ENCODE peak calls at places on chromosome 11, in five cellular contexts. One of them, this sample, is unnamed.

GRCh38 chr11:124928942-124929663 is 6.7 kb downstream of the HEPACAM start:
- DNase-seq in GM12878: no peak
- DNase-seq in PC-3: no peak
- DNase-seq in endothelial cell of umbilical vein: no peak
- DNase-seq in K562: no peak
- DNase-seq in this sample: no peak

GRCh38 chr11:16857186-16857585 is 118.7 kb downstream of the C11orf58 start:
- DNase-seq in PC-3: no peak
- DNase-seq in endothelial cell of umbilical vein: no peak
- DNase-seq in GM12878: no peak
- DNase-seq in K562: peak
- DNase-seq in this sample: no peak

GRCh38 chr11:26839911-26840705 is 118.2 kb upstream of the SLC5A12 start:
- DNase-seq in endothelial cell of umbilical vein: no peak
- DNase-seq in GM12878: no peak
- DNase-seq in K562: no peak
- DNase-seq in PC-3: no peak
- DNase-seq in this sample: no peak

GRCh38 chr11:34646431-34646830 is 25.5 kb downstream of the EHF start:
- DNase-seq in PC-3: no peak
- DNase-seq in K562: no peak
- DNase-seq in endothelial cell of umbilical vein: no peak
- DNase-seq in GM12878: no peak
- DNase-seq in this sample: no peak

GRCh38 chr11:10654211-10655150 is 39.1 kb downstream of the IRAG1 start:
- DNase-seq in GM12878: peak
- DNase-seq in endothelial cell of umbilical vein: peak
- DNase-seq in PC-3: peak
- DNase-seq in K562: peak
- DNase-seq in this sample: peak

GRCh38 chr11:95231881-95232605 is 1.0 kb upstream of the SESN3 start:
- DNase-seq in K562: no peak
- DNase-seq in endothelial cell of umbilical vein: peak
- DNase-seq in PC-3: no peak
- DNase-seq in GM12878: no peak
- DNase-seq in this sample: no peak

GRCh38 chr11:14503023-14503422 is 3.4 kb upstream of the COPB1 start:
- DNase-seq in PC-3: no peak
- DNase-seq in endothelial cell of umbilical vein: no peak
- DNase-seq in K562: no peak
- DNase-seq in GM12878: no peak
- DNase-seq in this sample: no peak

GRCh38 chr11:87046824-87047223 is 9.1 kb downstream of the TMEM135 start:
- DNase-seq in GM12878: no peak
- DNase-seq in PC-3: no peak
- DNase-seq in endothelial cell of umbilical vein: no peak
- DNase-seq in K562: no peak
- DNase-seq in this sample: no peak

GRCh38 chr11:20131744-20132666 is 28.3 kb downstream of the DBX1 start:
- DNase-seq in GM12878: no peak
- DNase-seq in K562: peak
- DNase-seq in endothelial cell of umbilical vein: peak
- DNase-seq in PC-3: peak
- DNase-seq in this sample: peak

GRCh38 chr11:95764267-95764898 is 25.2 kb downstream of the FAM76B start:
- DNase-seq in GM12878: no peak
- DNase-seq in PC-3: peak
- DNase-seq in K562: peak
- DNase-seq in endothelial cell of umbilical vein: peak
- DNase-seq in this sample: peak

GRCh38 chr11:128508785-128509518 is 78.4 kb downstream of the ETS1 start:
- DNase-seq in endothelial cell of umbilical vein: no peak
- DNase-seq in GM12878: no peak
- DNase-seq in PC-3: peak
- DNase-seq in K562: no peak
- DNase-seq in this sample: no peak

GRCh38 chr11:44893250-44894216 is 57.1 kb downstream of the TP53I11 start:
- DNase-seq in K562: no peak
- DNase-seq in GM12878: no peak
- DNase-seq in PC-3: no peak
- DNase-seq in endothelial cell of umbilical vein: no peak
- DNase-seq in this sample: peak

GRCh38 chr11:19220903-19221682 is 19.3 kb upstream of the CSRP3 start:
- DNase-seq in endothelial cell of umbilical vein: peak
- DNase-seq in PC-3: no peak
- DNase-seq in GM12878: no peak
- DNase-seq in K562: no peak
- DNase-seq in this sample: no peak

GRCh38 chr11:128496684-128497056 is 90.7 kb downstream of the ETS1 start:
- DNase-seq in endothelial cell of umbilical vein: no peak
- DNase-seq in K562: no peak
- DNase-seq in GM12878: no peak
- DNase-seq in PC-3: peak
- DNase-seq in this sample: no peak

GRCh38 chr11:101583180-101584128 is at the start of gene TRPC6:
- DNase-seq in endothelial cell of umbilical vein: no peak
- DNase-seq in PC-3: no peak
- DNase-seq in GM12878: no peak
- DNase-seq in K562: no peak
- DNase-seq in this sample: peak

GRCh38 chr11:101584651-101585050 is 844 bp upstream of the TRPC6 start:
- DNase-seq in GM12878: no peak
- DNase-seq in PC-3: no peak
- DNase-seq in K562: no peak
- DNase-seq in endothelial cell of umbilical vein: no peak
- DNase-seq in this sample: no peak

GRCh38 chr11:101586965-101587364 is 3.2 kb upstream of the TRPC6 start:
- DNase-seq in endothelial cell of umbilical vein: no peak
- DNase-seq in K562: no peak
- DNase-seq in PC-3: no peak
- DNase-seq in GM12878: no peak
- DNase-seq in this sample: no peak

GRCh38 chr11:101584129-101584515 is 315 bp upstream of the TRPC6 start:
- DNase-seq in GM12878: no peak
- DNase-seq in PC-3: no peak
- DNase-seq in K562: no peak
- DNase-seq in endothelial cell of umbilical vein: no peak
- DNase-seq in this sample: no peak

DNA sequence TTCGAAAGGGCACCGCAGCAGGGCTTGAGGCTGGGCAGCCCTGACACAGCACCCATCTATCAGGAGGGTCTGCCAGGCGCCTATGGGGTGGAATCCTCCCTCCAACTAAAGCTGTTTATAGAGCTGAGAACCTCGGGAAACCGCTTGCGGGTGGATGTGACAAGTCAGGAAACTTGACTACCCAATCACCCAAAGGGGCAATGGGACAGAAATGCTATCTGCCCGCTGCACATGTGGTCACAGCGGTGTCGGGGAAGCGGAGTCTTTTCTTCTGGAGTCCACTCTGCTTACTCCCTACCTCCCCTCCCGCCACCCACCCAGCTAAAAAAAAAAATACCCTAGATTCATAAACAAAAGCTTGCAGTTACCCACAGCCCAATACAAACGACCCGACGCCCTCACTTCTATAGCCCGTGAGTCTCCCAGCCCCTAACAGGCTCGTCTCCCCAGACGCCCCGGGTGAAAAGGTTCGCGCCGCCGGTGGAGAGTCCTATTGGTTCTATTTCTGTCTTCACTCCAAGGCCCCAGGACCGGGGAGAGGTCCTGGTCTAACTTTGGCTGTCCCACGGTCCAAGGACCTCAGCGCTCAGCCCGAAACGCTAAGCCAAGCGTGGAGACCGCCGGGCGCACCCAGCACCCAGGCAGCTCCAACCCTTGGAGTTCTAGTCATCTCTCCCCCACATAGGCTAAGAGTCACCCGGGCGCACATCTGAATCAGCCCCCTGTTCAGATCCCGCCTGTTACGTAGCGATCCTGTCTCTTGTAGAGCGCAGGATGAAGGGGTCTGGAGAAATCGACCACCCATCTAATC is 1.4 kb downstream of the TRPC6 start:
- DNase-seq in K562: no peak
- DNase-seq in PC-3: no peak
- DNase-seq in endothelial cell of umbilical vein: no peak
- DNase-seq in GM12878: no peak
- DNase-seq in this sample: no peak
- TF ChIP-seq EZH2 in K562: no peak
- TF ChIP-seq EZH2 in PC-3: no peak
- TF ChIP-seq EZH2 in endothelial cell of umbilical vein: no peak
- TF ChIP-seq EZH2 in GM12878: no peak
- TF ChIP-seq EZH2 in this sample: peak

GRCh38 chr11:6654281-6655019 is 1.2 kb downstream of the DCHS1 start:
- DNase-seq in K562: no peak
- DNase-seq in endothelial cell of umbilical vein: no peak
- DNase-seq in GM12878: no peak
- DNase-seq in PC-3: no peak
- DNase-seq in this sample: no peak
- TF ChIP-seq EZH2 in K562: no peak
- TF ChIP-seq EZH2 in endothelial cell of umbilical vein: no peak
- TF ChIP-seq EZH2 in GM12878: no peak
- TF ChIP-seq EZH2 in PC-3: no peak
- TF ChIP-seq EZH2 in this sample: no peak

GRCh38 chr11:69985654-69986420 is 92.3 kb upstream of the ANO1 start:
- DNase-seq in K562: peak
- DNase-seq in GM12878: no peak
- DNase-seq in endothelial cell of umbilical vein: no peak
- DNase-seq in PC-3: no peak
- DNase-seq in this sample: no peak

GRCh38 chr11:69983571-69983877 is 94.6 kb upstream of the ANO1 start:
- DNase-seq in GM12878: no peak
- DNase-seq in endothelial cell of umbilical vein: no peak
- DNase-seq in K562: no peak
- DNase-seq in PC-3: no peak
- DNase-seq in this sample: no peak

GRCh38 chr11:69985331-69985653 is 92.8 kb upstream of the ANO1 start:
- DNase-seq in K562: no peak
- DNase-seq in endothelial cell of umbilical vein: no peak
- DNase-seq in GM12878: no peak
- DNase-seq in PC-3: no peak
- DNase-seq in this sample: no peak

GRCh38 chr11:69983897-69984438 is 94.1 kb upstream of the ANO1 start:
- DNase-seq in PC-3: no peak
- DNase-seq in endothelial cell of umbilical vein: no peak
- DNase-seq in K562: no peak
- DNase-seq in GM12878: no peak
- DNase-seq in this sample: no peak

GRCh38 chr11:69984457-69985261 is 93.5 kb upstream of the ANO1 start:
- DNase-seq in K562: no peak
- DNase-seq in endothelial cell of umbilical vein: no peak
- DNase-seq in GM12878: no peak
- DNase-seq in PC-3: no peak
- DNase-seq in this sample: no peak
- TF ChIP-seq EZH2 in K562: no peak
- TF ChIP-seq EZH2 in endothelial cell of umbilical vein: no peak
- TF ChIP-seq EZH2 in GM12878: no peak
- TF ChIP-seq EZH2 in PC-3: no peak
- TF ChIP-seq EZH2 in this sample: no peak

GRCh38 chr11:126839496-126839895 is 161.1 kb downstream of the KIRREL3 start:
- DNase-seq in K562: peak
- DNase-seq in endothelial cell of umbilical vein: no peak
- DNase-seq in PC-3: no peak
- DNase-seq in GM12878: no peak
- DNase-seq in this sample: peak
- TF ChIP-seq EZH2 in K562: no peak
- TF ChIP-seq EZH2 in endothelial cell of umbilical vein: no peak
- TF ChIP-seq EZH2 in PC-3: no peak
- TF ChIP-seq EZH2 in GM12878: no peak
- TF ChIP-seq EZH2 in this sample: no peak

GRCh38 chr11:110711448-110711775 is 825 bp downstream of the ARHGAP20 start:
- DNase-seq in K562: no peak
- DNase-seq in GM12878: no peak
- DNase-seq in PC-3: no peak
- DNase-seq in endothelial cell of umbilical vein: no peak
- DNase-seq in this sample: no peak
- TF ChIP-seq EZH2 in K562: no peak
- TF ChIP-seq EZH2 in GM12878: no peak
- TF ChIP-seq EZH2 in PC-3: no peak
- TF ChIP-seq EZH2 in endothelial cell of umbilical vein: no peak
- TF ChIP-seq EZH2 in this sample: no peak